ENCODE peak calls at places on chromosomes 2 and 18, in ten cellular contexts. W is AG09309, G is EL, D is LNCaP clone FGC, O is tibial artery, U is nephron progenitor cell, F is thoracic aorta, C is non-pigmented ciliary epithelial cell, M is GM18507, N is hepatocyte. R is an unnamed sample.

GRCh38 chr18:48123965-48124364 is 193.5 kb upstream of the SMAD2 start:
- DNase-seq in G (no peak), O (no peak), D (no peak), C (no peak), F (no peak), M (no peak), W (no peak), U (no peak), N (no peak), R (no peak)

GRCh38 chr2:239150125-239151011 is 250.5 kb downstream of the HDAC4 start:
- DNase-seq in N (no peak), G (no peak), W (no peak), C (no peak), U (peak; percentile 0), F (no peak), M (no peak), D (no peak), O (peak; percentile 14), R (no peak)

GRCh38 chr18:9417081-9417841 is 58.1 kb upstream of the RALBP1 start:
- DNase-seq in G (peak; percentile 69), O (no peak), N (peak; percentile 21), C (no peak), F (no peak), D (no peak), W (no peak), M (no peak), U (no peak), R (peak; percentile 54)

GRCh38 chr2:38722271-38723115 is 28.7 kb downstream of the SRSF7 start:
- DNase-seq in W (no peak), G (no peak), C (no peak), O (peak; percentile 14), U (no peak), D (no peak), N (no peak), M (no peak), F (no peak), R (no peak)

GRCh38 chr18:70288851-70289328 is at the start of gene SOCS6:
- DNase-seq in F (no peak), W (peak; percentile 11), M (peak; percentile 52), N (peak; percentile 82), G (peak; percentile 73), O (peak; percentile 41), D (no peak), U (peak; percentile 79), C (no peak), R (no peak)

GRCh38 chr2:157757500-157757899 is 118.6 kb downstream of the ACVR1 start:
- DNase-seq in N (no peak), U (no peak), D (no peak), W (no peak), C (no peak), M (no peak), F (no peak), O (no peak), G (no peak), R (no peak)

GRCh38 chr18:7116001-7116831 is 1.4 kb downstream of the LAMA1 start:
- DNase-seq in C (no peak), U (peak; percentile 30), M (no peak), D (no peak), N (peak; percentile 31), G (peak; percentile 37), W (no peak), F (no peak), O (no peak), R (no peak)

GRCh38 chr2:174080672-174081121 is 115.5 kb upstream of the SP3 start:
- DNase-seq in G (no peak), U (no peak), M (no peak), C (no peak), W (no peak), O (no peak), N (no peak), D (no peak), F (no peak), R (no peak)

GRCh38 chr18:7733642-7734041 is 166.5 kb downstream of the PTPRM start:
- DNase-seq in F (no peak), C (no peak), O (no peak), M (no peak), U (no peak), G (peak; percentile 28), D (no peak), W (no peak), N (no peak), R (no peak)

GRCh38 chr2:16625759-16626158 is 39.9 kb downstream of the CYRIA start:
- DNase-seq in G (no peak), C (no peak), U (no peak), M (peak; percentile 18), N (no peak), D (no peak), O (no peak), W (no peak), F (no peak), R (no peak)

GRCh38 chr2:120863661-120864320 is 128.1 kb downstream of the GLI2 start:
- DNase-seq in O (peak; percentile 62), G (peak; percentile 71), D (no peak), F (no peak), W (no peak), M (no peak), C (no peak), U (no peak), N (peak; percentile 67), R (peak; percentile 79)

GRCh38 chr2:207154556-207155179 is 11.1 kb downstream of the KLF7 start:
- DNase-seq in N (no peak), D (no peak), F (no peak), G (no peak), O (no peak), U (no peak), C (no peak), W (no peak), M (no peak), R (no peak)

GRCh38 chr18:63808125-63808524 is 32.9 kb downstream of the SERPINB7 start:
- DNase-seq in W (no peak), U (no peak), F (no peak), O (no peak), M (no peak), D (no peak), G (no peak), N (no peak), C (no peak), R (no peak)

GRCh38 chr18:28080876-28081300 is 96.0 kb downstream of the CDH2 start:
- DNase-seq in U (no peak), F (no peak), N (no peak), M (no peak), C (no peak), G (no peak), W (no peak), O (no peak), D (no peak), R (no peak)

GRCh38 chr18:56124186-56124585 is 514.2 kb downstream of the TXNL1 start:
- DNase-seq in C (peak; percentile 14), N (no peak), D (no peak), F (no peak), G (peak; percentile 85), U (no peak), W (peak; percentile 91), M (no peak), O (no peak), R (no peak)

GRCh38 chr2:112480540-112481049 is 1.4 kb upstream of the TTL start:
- DNase-seq in O (no peak), M (peak; percentile 23), C (no peak), F (no peak), N (peak; percentile 10), D (no peak), U (peak; percentile 5), G (no peak), W (no peak), R (no peak)

GRCh38 chr18:9419956-9420631 is 55.2 kb upstream of the RALBP1 start:
- DNase-seq in C (no peak), U (no peak), N (no peak), W (no peak), D (no peak), G (peak; percentile 80), O (no peak), M (no peak), F (no peak), R (peak; percentile 67)

GRCh38 chr2:147630585-147630984 is 214.2 kb upstream of the ACVR2A start:
- DNase-seq in F (no peak), G (no peak), D (no peak), W (no peak), U (no peak), N (no peak), C (no peak), O (no peak), M (no peak), R (peak; percentile 27)

GRCh38 chr2:152432206-152432653 is 97.3 kb downstream of the FMNL2 start:
- DNase-seq in U (no peak), O (no peak), N (no peak), M (no peak), G (peak; percentile 69), F (no peak), D (no peak), C (peak; percentile 43), W (peak; percentile 85), R (no peak)

GRCh38 chr2:149094217-149095015 is 55.9 kb downstream of the LYPD6B start:
- DNase-seq in D (no peak), C (peak; percentile 78), W (peak; percentile 87), G (peak; percentile 94), M (no peak), U (no peak), F (no peak), N (no peak), O (no peak), R (peak; percentile 93)

GRCh38 chr18:62839874-62840713 is 124.8 kb downstream of the PHLPP1 start:
- DNase-seq in W (no peak), U (no peak), N (no peak), M (no peak), D (no peak), C (no peak), O (no peak), F (no peak), G (peak; percentile 12), R (no peak)